ENCODE peak calls at places on chromosomes 2 and 18, in four cellular contexts. P is transverse colon, N is A549, O is GM12878. X is an unnamed sample.

GRCh38 chr2:229909090-229909489 is 12.7 kb downstream of the TRIP12 start:
- DNase-seq in O (no peak), P (no peak), N (no peak), X (no peak)

GRCh38 chr2:44715671-44716077 is 225.8 kb upstream of the SIX3 start:
- DNase-seq in P (no peak), O (no peak), N (peak; percentile 17), X (no peak)

GRCh38 chr2:235230809-235231601 is 262.8 kb upstream of the AGAP1 start:
- DNase-seq in N (no peak), P (no peak), O (no peak), X (no peak)

GRCh38 chr2:5748941-5749731 is 57.0 kb downstream of the SOX11 start:
- DNase-seq in N (no peak), O (no peak), P (no peak), X (no peak)

GRCh38 chr2:100882645-100883613 is 63.0 kb downstream of the NPAS2 start:
- DNase-seq in N (no peak), P (peak; percentile 46), O (no peak), X (no peak)

GRCh38 chr2:43224131-43224570 is 2.3 kb downstream of the ZFP36L2 start:
- DNase-seq in O (no peak), N (no peak), P (peak; percentile 77), X (peak; percentile 58)

GRCh38 chr2:65630643-65631042 is 198.2 kb upstream of the SPRED2 start:
- DNase-seq in N (no peak), P (no peak), O (no peak), X (no peak)

GRCh38 chr2:221518201-221518936 is 53.7 kb downstream of the EPHA4 start:
- DNase-seq in N (no peak), P (no peak), O (no peak), X (no peak)

GRCh38 chr18:26386002-26386401 is 159.8 kb downstream of the TAF4B start:
- DNase-seq in P (no peak), N (no peak), O (no peak), X (peak; percentile 41)

GRCh38 chr18:27685807-27686412 is 491.0 kb downstream of the CDH2 start:
- DNase-seq in P (no peak), N (peak; percentile 3), O (no peak), X (peak; percentile 43)

GRCh38 chr18:11955299-11956029 is 25.8 kb upstream of the IMPA2 start:
- DNase-seq in O (no peak), N (no peak), P (peak; percentile 28), X (no peak)

GRCh38 chr2:129923265-129924141 is 56.0 kb upstream of the RAB6C start:
- DNase-seq in P (no peak), N (no peak), O (no peak), X (peak; percentile 40)

GRCh38 chr2:219996366-219996765 is 368.9 kb downstream of the SLC4A3 start:
- DNase-seq in O (no peak), P (no peak), N (no peak), X (no peak)

GRCh38 chr2:172429351-172429968 is 2.1 kb downstream of the ITGA6 start:
- DNase-seq in N (no peak), P (no peak), O (no peak), X (no peak)

GRCh38 chr2:171342014-171342413 is 91.8 kb downstream of the METTL8 start:
- DNase-seq in O (no peak), N (no peak), P (no peak), X (no peak)

GRCh38 chr2:46163031-46163430 is 134.2 kb upstream of the EPAS1 start:
- DNase-seq in O (no peak), P (no peak), N (no peak), X (no peak)

GRCh38 chr18:48754559-48754958 is 196.2 kb downstream of the SMAD7 start:
- DNase-seq in P (no peak), O (no peak), N (no peak), X (no peak)

GRCh38 chr2:75464348-75464946 is 96.3 kb downstream of the EVA1A start:
- DNase-seq in N (peak; percentile 6), P (no peak), O (no peak), X (peak; percentile 6)

GRCh38 chr2:97868986-97869721 is 126.6 kb downstream of the TMEM131 start:
- DNase-seq in P (peak; percentile 39), N (peak; percentile 46), O (no peak), X (no peak)

GRCh38 chr18:62713651-62714247 is 1.6 kb upstream of the PHLPP1 start:
- DNase-seq in N (no peak), P (no peak), O (no peak), X (no peak)

GRCh38 chr2:170324640-170325046 is 146.7 kb downstream of the MYO3B start:
- DNase-seq in N (peak; percentile 9), P (peak; percentile 12), O (no peak), X (no peak)

GRCh38 chr2:220025207-220025606 is 397.8 kb downstream of the SLC4A3 start:
- DNase-seq in O (no peak), N (no peak), P (no peak), X (no peak)

GRCh38 chr2:208363485-208363884 is 43.1 kb upstream of the PTH2R start:
- DNase-seq in N (no peak), P (no peak), O (peak; percentile 23), X (no peak)

GRCh38 chr2:70498054-70498453 is 55.6 kb downstream of the TGFA start:
- DNase-seq in N (peak; percentile 52), O (no peak), P (no peak), X (no peak)

GRCh38 chr2:15159751-15160177 is 401.4 kb downstream of the NBAS start:
- DNase-seq in P (no peak), N (no peak), O (no peak), X (no peak)

GRCh38 chr2:105576440-105577241 is 168.1 kb upstream of the NCK2 start:
- DNase-seq in N (peak; percentile 36), P (no peak), O (no peak), X (no peak)

GRCh38 chr2:190121971-190122370 is 59.4 kb upstream of the MSTN start:
- DNase-seq in O (peak; percentile 9), N (peak; percentile 22), P (no peak), X (no peak)

GRCh38 chr2:128595763-128596452 is 277.2 kb upstream of the HS6ST1 start:
- DNase-seq in P (no peak), O (no peak), N (no peak), X (no peak)

DNA sequence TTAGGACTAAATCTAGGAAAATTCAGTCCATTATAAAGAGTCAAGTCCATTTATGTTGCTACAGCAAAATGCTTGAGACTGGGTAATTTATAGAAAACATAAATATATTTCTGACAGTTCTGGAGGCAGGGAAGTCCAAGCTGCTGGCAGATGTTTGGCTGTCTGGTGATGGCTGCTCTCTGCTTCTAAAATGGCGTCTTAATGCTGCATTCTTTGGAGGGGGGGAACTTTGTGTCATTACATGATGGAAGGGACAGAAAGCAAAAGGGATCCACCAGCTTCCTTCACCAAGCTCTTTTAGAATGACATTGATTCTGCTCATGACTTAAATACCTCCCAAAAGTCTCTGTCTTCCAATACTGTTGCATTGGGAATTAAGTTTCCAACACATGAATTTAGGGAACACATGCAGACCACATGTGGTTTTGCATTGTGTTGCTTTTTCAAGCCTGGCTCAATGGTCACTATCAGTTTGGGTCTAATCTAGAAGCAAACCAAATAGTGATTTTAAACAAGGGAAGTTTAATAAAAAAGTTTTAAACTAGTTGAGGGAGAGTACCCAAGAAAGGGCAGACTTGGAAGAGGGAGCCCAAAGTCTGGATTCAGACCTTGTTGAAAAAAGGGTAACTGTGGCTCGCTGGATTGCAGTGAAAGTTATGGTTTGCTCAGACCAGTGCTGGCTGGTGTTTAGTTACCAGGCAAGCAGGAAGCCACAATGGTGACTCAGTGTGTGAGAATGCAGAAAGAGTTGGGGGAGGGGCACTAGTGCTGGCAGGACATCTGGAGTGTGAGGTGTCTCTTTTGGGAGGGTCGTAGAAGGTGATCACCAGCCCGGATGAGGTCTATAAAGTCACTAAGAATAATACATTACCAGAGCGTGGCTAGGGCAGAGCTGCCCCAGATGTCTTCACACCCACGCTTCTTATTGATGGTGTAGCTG is 30.8 kb downstream of the C18orf54 start:
- DNase-seq in N (peak; percentile 19), O (peak; percentile 40), P (peak; percentile 41), X (no peak)
- TF ChIP-seq EP300 in N (no peak), O (no peak), P (no peak), X (no peak)

GRCh38 chr2:39491653-39492052 is 54.6 kb upstream of the MAP4K3 start:
- DNase-seq in P (no peak), O (no peak), N (no peak), X (no peak)
- H3K4me1 ChIP-seq in P (peaks cover 10% of the 10 kb centered on the region), O (peaks cover 21% of the 10 kb centered on the region), N (peaks cover 77% of the 10 kb centered on the region), X (no peaks in the 10 kb centered on the region)

GRCh38 chr2:8590940-8591339 is 90.9 kb upstream of the ID2 start:
- DNase-seq in P (no peak), N (no peak), O (no peak), X (no peak)
- TF ChIP-seq EP300 in P (no peak), N (no peak), O (no peak), X (no peak)

DNA sequence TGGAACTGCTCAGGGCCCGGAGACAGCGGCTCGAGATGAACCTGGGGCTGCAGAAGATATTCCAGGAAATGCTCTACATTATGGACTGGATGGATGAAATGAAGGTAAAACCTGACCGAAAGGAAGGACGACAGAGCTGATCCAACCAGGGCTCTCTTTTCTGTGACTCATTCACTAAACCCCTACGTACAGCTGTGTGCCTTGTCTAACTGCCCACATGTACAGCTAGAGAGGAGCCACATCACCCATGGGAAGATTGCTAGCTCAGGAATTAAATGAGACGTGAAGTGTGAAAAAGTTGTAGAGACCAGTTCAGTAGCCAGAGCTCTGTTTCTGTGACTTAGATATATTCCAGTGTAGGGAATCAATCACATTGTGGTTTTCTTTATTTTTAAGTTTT is 97.3 kb upstream of the EML6 start:
- DNase-seq in O (no peak), N (no peak), P (no peak), X (no peak)
- H3K4me1 ChIP-seq in O (no peaks in the 10 kb centered on the region), N (peaks cover 21% of the 10 kb centered on the region), P (no peaks in the 10 kb centered on the region), X (no peaks in the 10 kb centered on the region)